ENCODE peak calls at places on chromosomes 5 and 9, in nine cellular contexts. B is T-helper 1 cell; A is astrocyte; K is BJ; G is non-pigmented ciliary epithelial cell; Y is epithelial cell of proximal tubule; O is NCI-H1105; Z is heart left ventricle; C is stimulated activated CD4-positive, alpha-beta T cell treated with anti-CD3 and anti-CD28 coated beads, Interleukin-1b, Interleukin-23, amount 100 ng/mL, for 24 hours. V is an unnamed sample.

GRCh38 chr5:177429248-177430045 is 3.0 kb downstream of the GRK6 start:
- DNase-seq in B (peak; percentile 75), A (no peak), K (no peak), G (no peak), Y (no peak), O (no peak), Z (peak; percentile 66), C (peak; percentile 66), V (no peak)

GRCh38 chr5:38783011-38783551 is 62.7 kb upstream of the OSMR start:
- DNase-seq in B (no peak), A (peak; percentile 100), K (peak; percentile 95), G (peak; percentile 91), Y (peak; percentile 97), O (peak; percentile 92), Z (peak; percentile 25), C (no peak), V (peak; percentile 90)

GRCh38 chr9:84669293-84670105 is at the start of gene NTRK2:
- DNase-seq in B (no peak), A (peak; percentile 37), K (peak; percentile 4), G (no peak), Y (no peak), O (peak; percentile 38), Z (peak; percentile 11), C (no peak), V (no peak)

GRCh38 chr5:133111299-133111698 is 59.5 kb downstream of the HSPA4 start:
- DNase-seq in B (peak; percentile 75), A (peak; percentile 55), K (peak; percentile 19), G (peak; percentile 44), Y (peak; percentile 30), O (peak; percentile 20), Z (peak; percentile 76), C (peak; percentile 84), V (peak; percentile 25)

GRCh38 chr9:6758418-6759113 is 793 bp downstream of the KDM4C start:
- DNase-seq in B (peak; percentile 46), A (no peak), K (no peak), G (no peak), Y (no peak), O (peak; percentile 38), Z (peak; percentile 35), C (peak; percentile 11), V (no peak)

GRCh38 chr9:36560813-36561212 is 11.9 kb upstream of the MELK start:
- DNase-seq in B (no peak), A (no peak), K (no peak), G (no peak), Y (no peak), O (no peak), Z (no peak), C (no peak), V (no peak)

GRCh38 chr5:153490124-153491085 is at the start of gene GRIA1:
- DNase-seq in B (no peak), A (peak; percentile 25), K (no peak), G (no peak), Y (no peak), O (no peak), Z (no peak), C (no peak), V (no peak)

GRCh38 chr5:159906957-159907356 is 9.3 kb upstream of the ADRA1B start:
- DNase-seq in B (no peak), A (no peak), K (no peak), G (no peak), Y (no peak), O (no peak), Z (no peak), C (no peak), V (no peak)

GRCh38 chr9:19615036-19615435 is 173.8 kb downstream of the SLC24A2 start:
- DNase-seq in B (no peak), A (no peak), K (no peak), G (no peak), Y (no peak), O (no peak), Z (no peak), C (no peak), V (no peak)

GRCh38 chr9:12694013-12694412 is 828 bp downstream of the TYRP1 start:
- DNase-seq in B (no peak), A (no peak), K (no peak), G (no peak), Y (no peak), O (no peak), Z (no peak), C (no peak), V (no peak)